ENCODE peak calls at places on chromosomes 12 and 14, in four cellular contexts. Y is heart right ventricle, O is fibroblast of villous mesenchyme, X is GM12878. I is an unnamed sample.

GRCh38 chr12:79512068-79512467 is 178.7 kb downstream of the PAWR start:
- DNase-seq in Y (no peak), O (no peak), X (no peak), I (no peak)

GRCh38 chr14:77140937-77141591 is 527 bp downstream of the ZDHHC22 start:
- DNase-seq in Y (no peak), O (peak), X (no peak), I (peak)

GRCh38 chr14:49483266-49483665 is 102.9 kb downstream of the RPS29 start:
- DNase-seq in Y (no peak), O (no peak), X (peak), I (no peak)

GRCh38 chr12:116771651-116772050 is 33.5 kb downstream of the RNFT2 start:
- DNase-seq in Y (no peak), O (no peak), X (no peak), I (no peak)

GRCh38 chr14:39324097-39324496 is 90.4 kb downstream of the MIA2 start:
- DNase-seq in Y (no peak), O (no peak), X (no peak), I (no peak)

GRCh38 chr12:1373887-1374286 is 220.5 kb downstream of the FBXL14 start:
- DNase-seq in Y (no peak), O (peak), X (no peak), I (peak)

GRCh38 chr12:65248656-65249633 is 29.5 kb upstream of the MSRB3 start:
- DNase-seq in Y (no peak), O (no peak), X (no peak), I (no peak)

GRCh38 chr12:49615725-49616124 is 7.6 kb upstream of the PRPF40B start:
- DNase-seq in Y (no peak), O (peak), X (no peak), I (peak)

GRCh38 chr12:4112290-4112689 is 161.3 kb upstream of the CCND2 start:
- DNase-seq in Y (no peak), O (no peak), X (peak), I (no peak)

GRCh38 chr12:131137009-131137835 is 183.5 kb downstream of the ADGRD1 start:
- DNase-seq in Y (no peak), O (no peak), X (no peak), I (no peak)

GRCh38 chr12:88391556-88391955 is 188.7 kb downstream of the KITLG start:
- DNase-seq in Y (no peak), O (peak), X (no peak), I (peak)

GRCh38 chr14:90641111-90642010 is 174.9 kb downstream of the TTC7B start:
- DNase-seq in Y (no peak), O (peak), X (no peak), I (no peak)

GRCh38 chr12:574475-575128 is 88.6 kb downstream of the NINJ2 start:
- DNase-seq in Y (no peak), O (peak), X (no peak), I (peak)

GRCh38 chr12:2679816-2680675 is 114.7 kb upstream of the FKBP4 start:
- DNase-seq in Y (no peak), O (no peak), X (no peak), I (no peak)

DNA sequence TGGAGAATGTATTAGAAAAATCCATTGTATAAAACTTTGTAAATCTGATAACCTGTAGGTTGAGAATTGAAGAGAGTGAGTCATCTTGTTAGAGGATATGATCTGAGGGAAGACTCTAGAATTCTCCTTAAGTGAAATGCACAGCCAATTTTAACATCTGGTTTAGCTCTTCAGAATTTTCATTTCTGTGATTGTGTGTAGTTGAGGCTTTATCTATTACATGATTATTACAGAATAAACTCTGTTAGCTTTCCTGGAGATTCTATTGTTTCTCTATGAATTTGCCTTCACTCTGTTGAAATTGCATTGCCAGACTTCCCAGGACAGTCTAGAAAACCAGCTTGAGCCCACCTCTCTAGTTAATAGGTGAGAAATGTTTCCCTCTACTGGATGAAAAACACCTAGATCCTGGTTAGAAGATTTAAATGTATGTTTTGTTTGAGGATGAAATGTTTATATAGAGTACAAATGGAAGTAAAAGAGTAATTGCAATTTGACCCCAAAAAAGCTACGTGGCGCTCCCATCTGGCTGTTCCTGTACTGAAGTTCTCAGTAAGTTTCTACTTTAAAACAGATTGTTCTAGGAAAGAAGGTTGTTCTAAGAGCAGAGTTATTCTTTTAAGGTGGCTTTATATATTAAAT is 2.9 kb downstream of the NUDT4 start:
- DNase-seq in Y (no peak), O (peak), X (no peak), I (peak)
- TF ChIP-seq CTCF in Y (peak), O (no peak), X (peak), I (peak)

DNA sequence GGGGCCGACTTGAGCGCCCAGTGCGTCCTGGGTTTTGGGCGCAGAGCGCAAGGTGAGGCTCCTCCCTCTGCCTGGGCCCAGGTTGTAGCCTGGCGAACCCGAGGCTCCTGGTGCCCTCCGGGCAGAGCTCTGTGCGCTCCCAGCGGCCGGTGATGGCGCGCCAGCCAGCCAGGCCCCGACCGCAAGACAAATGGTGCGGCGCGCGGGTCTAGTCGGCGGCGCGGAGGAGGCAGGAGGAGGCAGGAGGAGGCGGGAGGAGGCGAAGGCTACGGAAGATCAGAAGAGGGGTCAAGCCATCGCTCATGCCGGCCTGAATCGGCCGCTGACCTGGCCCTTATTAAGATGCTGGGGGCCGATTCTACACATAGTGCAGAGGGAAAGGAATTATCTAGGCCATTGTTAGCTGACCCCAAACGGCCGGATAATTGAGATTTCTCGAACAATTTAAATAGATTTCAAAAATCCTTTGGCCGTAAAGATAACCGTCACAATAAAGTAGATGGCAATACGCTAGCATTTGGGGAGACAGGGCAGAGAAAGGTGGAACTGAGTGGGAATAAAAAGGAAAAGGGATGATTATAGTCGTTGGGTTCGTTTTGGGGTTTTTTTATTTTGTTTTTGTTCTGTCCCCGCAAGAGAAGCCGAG is 2.8 kb downstream of the TBX5 start:
- DNase-seq in Y (peak), O (peak), X (no peak), I (peak)
- H3K4me3 ChIP-seq in Y (peak), O (peak), X (no peak), I (peak)

DNA sequence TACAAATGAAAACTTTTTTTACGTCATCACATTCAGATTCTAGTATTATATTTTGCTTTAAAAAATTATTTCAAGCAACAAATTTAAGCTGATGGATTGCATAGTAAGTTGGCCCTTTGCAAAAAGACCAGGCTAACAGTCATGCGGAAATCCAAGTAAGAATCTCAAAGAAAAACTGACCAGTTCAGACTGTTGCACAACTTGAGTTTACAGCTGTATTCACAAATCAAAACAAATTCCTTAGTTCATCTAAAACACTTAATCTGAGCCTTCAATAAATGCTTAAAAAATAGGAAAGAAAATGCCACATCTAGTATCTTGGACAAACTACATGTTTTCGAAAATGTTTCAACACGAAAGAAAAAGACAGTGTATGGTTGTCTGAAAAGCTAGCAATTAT is 847 bp downstream of the CCDC59 start:
- DNase-seq in Y (no peak), O (peak), X (no peak), I (peak)
- TF ChIP-seq CTCF in Y (no peak), O (no peak), X (no peak), I (no peak)

DNA sequence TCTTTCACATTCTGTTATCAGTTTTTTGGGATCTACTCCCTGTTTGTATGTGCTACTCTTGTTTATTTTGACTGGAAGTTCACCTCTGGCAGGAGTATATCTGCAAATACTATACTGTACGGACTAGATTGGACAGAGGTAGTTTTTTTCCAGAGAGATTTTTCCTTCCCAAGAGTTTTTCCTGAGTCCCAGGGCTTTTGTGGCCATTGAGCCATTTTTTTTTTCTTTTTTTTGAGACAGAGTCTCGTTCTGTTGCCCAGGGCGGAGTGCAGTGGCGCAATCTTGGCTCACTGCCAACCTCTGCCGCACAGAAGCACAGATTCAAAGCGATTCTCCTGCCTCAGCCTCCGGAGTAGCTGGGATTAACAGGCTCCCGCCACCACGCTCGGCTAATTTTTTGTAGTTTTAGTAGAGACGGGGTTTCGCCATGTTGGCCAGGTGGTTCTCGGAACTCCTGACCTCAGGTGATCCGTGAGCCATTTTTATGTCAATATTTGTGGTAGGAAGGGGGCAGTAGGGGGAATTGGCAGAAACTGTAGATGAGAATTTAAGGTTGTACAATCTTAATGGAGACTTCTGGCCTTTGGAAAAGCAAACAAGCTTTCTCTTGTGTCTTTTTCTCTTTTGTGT is 19.4 kb downstream of the KTN1 start:
- DNase-seq in Y (peak), O (peak), X (no peak), I (no peak)
- H3K4me3 ChIP-seq in Y (no peak), O (no peak), X (no peak), I (no peak)

GRCh38 chr14:97298331-97298730 is 501.1 kb downstream of the VRK1 start:
- DNase-seq in Y (no peak), O (no peak), X (no peak), I (no peak)
- TF ChIP-seq CTCF in Y (no peak), O (no peak), X (no peak), I (no peak)